ENCODE peak calls at places on chromosome 21, in six cellular contexts. T is GM12878, M is HepG2, W is K562, J is A549, O is upper lobe of left lung. E is an unnamed sample.

GRCh38 chr21:33291686-33292085 is 25.5 kb downstream of the IL10RB start:
- ATAC-seq in T (no peak), M (no peak), W (no peak), J (no peak), O (no peak), E (no peak)

GRCh38 chr21:15291621-15292266 is 226.9 kb upstream of the NRIP1 start:
- ATAC-seq in T (no peak), M (peak), W (no peak), J (no peak), O (no peak), E (no peak)

GRCh38 chr21:26123012-26123411 is 47.6 kb downstream of the APP start:
- ATAC-seq in T (no peak), M (no peak), W (no peak), J (no peak), O (no peak), E (no peak)

GRCh38 chr21:42836767-42837301 is 42.5 kb downstream of the WDR4 start:
- ATAC-seq in T (no peak), M (no peak), W (peak), J (no peak), O (no peak), E (no peak)

GRCh38 chr21:42642219-42642745 is 11.1 kb upstream of the PDE9A start:
- ATAC-seq in T (no peak), M (no peak), W (no peak), J (no peak), O (no peak), E (no peak)

GRCh38 chr21:46160563-46161179 is 5.3 kb upstream of the FTCD start:
- ATAC-seq in T (no peak), M (no peak), W (no peak), J (peak), O (no peak), E (no peak)

GRCh38 chr21:41316641-41317392 is at the start of gene FAM3B:
- ATAC-seq in T (no peak), M (peak), W (no peak), J (no peak), O (no peak), E (peak)

GRCh38 chr21:43767498-43767979 is 8.6 kb downstream of the CSTB start:
- ATAC-seq in T (no peak), M (peak), W (peak), J (peak), O (peak), E (no peak)

GRCh38 chr21:46618738-46619369 is 14.0 kb upstream of the S100B start:
- ATAC-seq in T (no peak), M (no peak), W (no peak), J (no peak), O (no peak), E (no peak)

GRCh38 chr21:26795398-26795790 is 49.8 kb downstream of the ADAMTS1 start:
- ATAC-seq in T (no peak), M (no peak), W (no peak), J (no peak), O (no peak), E (no peak)

GRCh38 chr21:39029086-39029772 is 154.0 kb downstream of the PSMG1 start:
- ATAC-seq in T (no peak), M (no peak), W (no peak), J (no peak), O (no peak), E (no peak)
- TF ChIP-seq EP300 in T (no peak), M (no peak), W (no peak), J (no peak), O (no peak), E (no peak)

DNA sequence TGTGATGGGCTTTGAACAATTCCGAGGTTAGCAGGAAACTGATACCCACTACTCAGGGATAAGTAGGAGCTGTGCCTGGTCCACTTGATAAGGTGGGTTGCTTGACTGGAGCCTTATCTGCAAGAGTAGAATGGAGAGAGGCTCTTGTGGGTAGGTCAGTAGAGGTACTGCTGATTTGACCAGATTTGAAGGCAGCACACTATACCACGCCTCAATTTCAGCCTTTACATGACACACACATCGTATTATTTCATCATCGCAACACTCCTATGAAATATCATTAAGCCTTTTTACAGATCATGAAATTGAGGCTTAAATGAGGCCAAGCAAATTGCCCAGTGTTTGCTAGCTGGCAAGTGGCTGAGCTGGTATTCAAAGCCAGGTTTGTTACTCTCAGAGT is 69.6 kb downstream of the KCNJ15 start:
- ATAC-seq in T (no peak), M (no peak), W (no peak), J (no peak), O (no peak), E (no peak)
- TF ChIP-seq POLR2A in T (no peak), M (no peak), W (no peak), J (no peak), O (no peak), E (no peak)

DNA sequence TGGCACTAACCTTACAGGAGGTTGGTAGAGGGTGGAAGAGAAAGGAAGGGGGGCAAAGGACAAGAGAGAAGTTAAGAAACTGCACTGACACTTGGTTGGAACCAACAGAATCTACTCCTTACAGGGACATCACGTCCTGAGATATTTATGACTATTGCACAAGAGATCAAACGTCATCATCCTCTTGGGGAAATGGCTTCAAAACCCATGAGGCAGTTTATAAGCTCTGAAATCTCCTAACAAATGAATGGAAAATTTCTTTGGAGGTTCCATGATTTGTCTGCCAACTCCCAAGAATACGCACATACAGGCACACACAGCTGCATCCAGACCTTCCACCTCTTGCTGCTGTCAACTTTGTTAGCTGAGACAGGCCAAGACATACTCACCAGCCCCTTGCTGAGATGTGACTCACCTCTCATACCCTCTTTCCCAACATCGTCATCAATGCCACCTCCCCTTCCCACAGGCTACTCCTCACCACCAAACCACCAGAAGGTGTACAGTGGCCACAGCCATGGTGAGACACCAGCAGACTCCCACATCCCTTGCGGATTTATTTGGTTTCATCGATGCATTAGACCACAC is 135.5 kb downstream of the SETD4 start:
- ATAC-seq in T (no peak), M (peak), W (peak), J (no peak), O (no peak), E (peak)
- TF ChIP-seq EP300 in T (no peak), M (no peak), W (no peak), J (no peak), O (peak), E (no peak)

DNA sequence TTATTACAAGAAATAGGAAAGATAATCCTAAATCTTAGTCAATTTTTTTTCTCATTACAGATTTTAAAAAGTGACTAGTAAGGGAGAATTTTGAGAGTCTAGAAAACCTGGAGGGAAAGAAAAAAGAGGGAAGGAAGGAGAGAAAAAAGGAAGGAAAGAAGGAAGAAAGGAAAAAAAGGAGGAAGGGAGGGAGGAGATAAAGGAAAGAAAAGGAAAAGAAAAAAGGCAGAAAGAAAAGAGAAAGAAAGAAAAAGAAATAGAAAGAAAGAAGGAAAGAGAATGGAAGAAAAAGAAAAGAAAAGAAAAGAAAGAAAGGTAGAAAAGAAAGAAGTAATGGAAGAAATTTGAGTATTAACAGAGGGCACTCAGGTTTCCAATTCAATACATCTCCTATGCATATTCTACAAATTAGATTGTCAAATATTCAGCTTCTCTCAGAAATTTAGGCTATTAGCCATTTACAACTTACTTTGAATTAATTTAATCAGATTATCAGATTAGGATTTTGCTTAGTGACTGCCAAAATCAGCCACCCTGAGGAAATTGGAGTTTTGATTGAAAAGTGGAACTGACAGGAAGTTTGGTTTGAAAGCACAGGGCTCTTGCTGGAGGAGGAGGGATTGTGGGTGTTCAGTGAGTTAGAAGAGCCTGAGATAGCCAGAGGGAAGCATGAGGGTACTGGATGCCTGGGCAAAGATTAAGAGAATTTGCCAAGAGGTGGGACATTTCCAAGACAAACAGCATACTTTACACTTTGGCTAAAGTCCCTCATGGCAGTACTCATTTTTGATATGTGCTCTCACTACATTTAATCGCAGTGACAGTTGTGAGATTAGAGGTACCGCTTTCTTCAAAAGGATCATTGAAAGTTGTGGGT is 677.9 kb downstream of the USP25 start:
- ATAC-seq in T (no peak), M (no peak), W (no peak), J (no peak), O (no peak), E (no peak)
- TF ChIP-seq POLR2A in T (no peak), M (no peak), W (no peak), J (no peak), O (no peak), E (no peak)

GRCh38 chr21:31360717-31361116 is 16.7 kb upstream of the TIAM1 start:
- ATAC-seq in T (no peak), M (no peak), W (no peak), J (no peak), O (no peak), E (no peak)

GRCh38 chr21:31366825-31367224 is 22.8 kb upstream of the TIAM1 start:
- ATAC-seq in T (no peak), M (no peak), W (no peak), J (no peak), O (no peak), E (no peak)

GRCh38 chr21:31363720-31364119 is 19.7 kb upstream of the TIAM1 start:
- ATAC-seq in T (no peak), M (no peak), W (no peak), J (no peak), O (no peak), E (no peak)

GRCh38 chr21:31370281-31370892 is 26.3 kb upstream of the TIAM1 start:
- ATAC-seq in T (no peak), M (no peak), W (no peak), J (no peak), O (no peak), E (no peak)

DNA sequence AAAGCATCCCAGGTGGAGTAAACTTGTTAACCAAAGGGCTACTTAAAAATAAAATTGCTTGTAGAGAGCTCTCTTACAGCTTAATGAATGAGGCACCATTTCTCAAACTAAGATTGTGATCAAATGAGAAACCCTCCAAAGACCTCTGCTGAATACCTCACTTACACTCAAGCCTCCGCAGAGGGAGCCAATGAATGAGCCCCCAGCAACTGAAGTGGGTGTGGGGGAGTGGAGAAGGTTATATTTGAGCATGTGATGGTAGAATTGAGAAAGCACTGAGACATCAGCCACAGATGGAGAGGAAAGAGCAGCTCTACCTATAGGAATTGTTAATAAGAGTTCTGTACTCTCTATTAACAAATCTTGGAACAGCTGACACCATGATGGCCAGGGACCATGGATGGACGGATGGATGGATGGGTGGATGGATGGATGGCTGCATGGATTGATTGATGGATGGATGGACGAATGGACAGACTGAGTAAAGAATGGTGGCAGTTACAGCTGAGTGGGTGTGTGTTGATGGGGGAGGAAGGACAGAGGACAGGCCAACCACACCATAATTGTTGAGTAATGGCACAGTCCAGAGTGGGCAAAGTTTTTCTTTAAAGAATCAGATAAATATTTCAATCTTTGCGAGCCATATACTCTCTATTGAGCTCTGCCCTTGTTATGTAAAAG is 20.3 kb upstream of the TIAM1 start:
- ATAC-seq in T (no peak), M (no peak), W (no peak), J (no peak), O (no peak), E (no peak)
- TF ChIP-seq EP300 in T (no peak), M (no peak), W (no peak), J (no peak), O (no peak), E (no peak)

DNA sequence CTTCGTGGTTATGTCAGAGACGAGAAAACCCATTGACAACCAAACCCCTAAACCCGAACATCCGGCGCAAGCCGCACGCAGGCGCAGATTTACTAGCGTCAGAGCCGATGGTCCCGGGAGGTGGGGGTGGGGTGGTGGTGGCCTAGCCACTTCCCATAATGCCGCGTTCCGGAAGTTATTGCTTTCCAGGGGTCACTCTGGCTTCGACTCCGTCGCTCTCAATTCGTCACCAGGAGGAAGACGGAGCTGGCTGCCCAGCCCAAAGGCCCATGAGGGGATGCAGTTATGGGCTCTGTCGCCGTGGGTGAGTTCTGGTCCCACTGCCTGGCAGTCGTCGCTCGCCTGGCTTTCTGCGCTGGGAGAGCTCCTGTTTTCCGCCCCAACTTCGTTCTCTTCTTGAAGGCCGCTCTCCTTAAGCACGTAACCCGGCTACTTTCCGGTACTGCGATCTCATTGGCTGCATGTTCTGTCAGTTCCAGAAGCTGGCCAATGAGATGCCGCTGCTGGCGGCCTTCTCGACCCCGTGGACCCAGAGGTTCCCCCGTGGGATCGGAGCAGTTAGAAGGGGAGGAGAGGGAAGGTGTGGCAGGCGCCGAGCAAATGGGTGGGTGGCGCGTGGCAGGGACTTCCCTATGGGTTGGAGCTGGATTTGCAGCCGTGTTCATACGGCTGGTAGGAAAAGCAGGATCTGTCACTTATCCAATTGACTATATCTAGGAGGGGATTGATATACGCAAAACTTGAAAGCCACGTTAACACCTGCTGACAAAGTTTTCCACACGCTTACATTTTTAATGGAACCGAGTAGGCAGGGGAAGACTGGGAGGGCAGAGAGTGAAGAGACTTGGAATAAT is at the start of gene USP16:
- ATAC-seq in T (peak), M (peak), W (peak), J (peak), O (peak), E (peak)
- TF ChIP-seq POLR2A in T (peak), M (peak), W (peak), J (peak), O (peak), E (no peak)